ENCODE peak calls at places on chromosomes 6 and 20, in five cellular contexts. G is ovary, M is stomach, E is HepG2, A is transverse colon. X is an unnamed sample.

GRCh38 chr20:53547664-53548239 is 45.9 kb downstream of the ZNF217 start:
- DNase-seq in G (peak), M (peak), E (peak), A (peak), X (no peak)

GRCh38 chr6:133309579-133309978 is 68.4 kb downstream of the EYA4 start:
- DNase-seq in G (no peak), M (no peak), E (no peak), A (no peak), X (no peak)

GRCh38 chr20:1844723-1845523 is 50.3 kb upstream of the SIRPA start:
- DNase-seq in G (peak), M (peak), E (no peak), A (peak), X (no peak)

GRCh38 chr20:46013826-46014516 is 5.3 kb downstream of the MMP9 start:
- DNase-seq in G (peak), M (peak), E (peak), A (peak), X (no peak)

GRCh38 chr20:59850018-59850641 is 83.3 kb downstream of the SYCP2 start:
- DNase-seq in G (no peak), M (no peak), E (peak), A (no peak), X (no peak)

GRCh38 chr6:168186438-168186837 is 107.4 kb upstream of the FRMD1 start:
- DNase-seq in G (no peak), M (no peak), E (no peak), A (no peak), X (no peak)

GRCh38 chr20:10505320-10506226 is 70.5 kb downstream of the SLX4IP start:
- DNase-seq in G (no peak), M (no peak), E (no peak), A (peak), X (no peak)

GRCh38 chr20:1626528-1627192 is 6.9 kb upstream of the SIRPB1 start:
- DNase-seq in G (no peak), M (no peak), E (no peak), A (no peak), X (no peak)

GRCh38 chr6:111176038-111176762 is 88.9 kb downstream of the SLC16A10 start:
- DNase-seq in G (no peak), M (no peak), E (peak), A (no peak), X (no peak)

GRCh38 chr20:1813101-1813529 is 82.1 kb upstream of the SIRPA start:
- DNase-seq in G (peak), M (peak), E (peak), A (peak), X (no peak)

GRCh38 chr6:148343028-148343374 is 363 bp downstream of the SASH1 start:
- DNase-seq in G (peak), M (no peak), E (no peak), A (no peak), X (no peak)

GRCh38 chr20:56222945-56223344 is 25.6 kb upstream of the MC3R start:
- DNase-seq in G (no peak), M (no peak), E (no peak), A (no peak), X (no peak)

GRCh38 chr6:50062051-50062450 is 12.3 kb upstream of the DEFB112 start:
- DNase-seq in G (no peak), M (no peak), E (peak), A (no peak), X (no peak)

GRCh38 chr6:142416179-142416578 is 114.4 kb downstream of the ADGRG6 start:
- DNase-seq in G (no peak), M (no peak), E (no peak), A (no peak), X (no peak)

GRCh38 chr20:10519361-10520048 is 84.4 kb downstream of the SLX4IP start:
- DNase-seq in G (no peak), M (no peak), E (no peak), A (no peak), X (no peak)

GRCh38 chr20:2741463-2741862 is 48.9 kb downstream of the EBF4 start:
- DNase-seq in G (no peak), M (no peak), E (no peak), A (no peak), X (no peak)

GRCh38 chr6:122400121-122400450 is 634 bp downstream of the HSF2 start:
- DNase-seq in G (no peak), M (no peak), E (peak), A (no peak), X (peak)

GRCh38 chr6:30836431-30836866 is 47.9 kb upstream of the DDR1 start:
- DNase-seq in G (peak), M (no peak), E (no peak), A (no peak), X (no peak)

GRCh38 chr6:89970609-89971337 is 76.5 kb downstream of the GJA10 start:
- DNase-seq in G (peak), M (peak), E (peak), A (no peak), X (no peak)

GRCh38 chr6:163432300-163432699 is 17.8 kb downstream of the QKI start:
- DNase-seq in G (no peak), M (no peak), E (no peak), A (no peak), X (no peak)

GRCh38 chr6:5752282-5752681 is 254.4 kb downstream of the NRN1 start:
- DNase-seq in G (no peak), M (no peak), E (no peak), A (no peak), X (no peak)

GRCh38 chr6:144578385-144579350 is 293.5 kb downstream of the UTRN start:
- DNase-seq in G (no peak), M (no peak), E (peak), A (no peak), X (no peak)

GRCh38 chr6:30981942-30982772 is 1.4 kb upstream of the MUC21 start:
- DNase-seq in G (peak), M (peak), E (peak), A (no peak), X (no peak)

GRCh38 chr20:23049933-23050838 is 714 bp upstream of the THBD start:
- DNase-seq in G (peak), M (peak), E (no peak), A (no peak), X (peak)

GRCh38 chr20:43662943-43663655 is 3.8 kb upstream of the MYBL2 start:
- DNase-seq in G (no peak), M (no peak), E (no peak), A (peak), X (no peak)

GRCh38 chr20:58309607-58310290 is at the start of gene RAB22A:
- DNase-seq in G (peak), M (peak), E (peak), A (peak), X (peak)

GRCh38 chr20:58308290-58308679 is 1.2 kb upstream of the RAB22A start:
- DNase-seq in G (no peak), M (no peak), E (no peak), A (no peak), X (no peak)

GRCh38 chr20:58307270-58307669 is 2.2 kb upstream of the RAB22A start:
- DNase-seq in G (no peak), M (no peak), E (no peak), A (no peak), X (no peak)

GRCh38 chr20:58310291-58310782 is 822 bp downstream of the RAB22A start:
- DNase-seq in G (no peak), M (no peak), E (peak), A (no peak), X (no peak)

GRCh38 chr20:58308680-58309527 is 611 bp upstream of the RAB22A start:
- DNase-seq in G (peak), M (no peak), E (no peak), A (peak), X (peak)
- TF ChIP-seq POLR2A in G (no peak), M (no peak), E (no peak), A (peak), X (no peak)

GRCh38 chr20:50649587-50649986 is 41.8 kb downstream of the RIPOR3 start:
- DNase-seq in G (no peak), M (no peak), E (no peak), A (no peak), X (no peak)

GRCh38 chr20:50642288-50642803 is 49.0 kb downstream of the RIPOR3 start:
- DNase-seq in G (no peak), M (no peak), E (no peak), A (no peak), X (no peak)

GRCh38 chr20:50646483-50646996 is 44.8 kb downstream of the RIPOR3 start:
- DNase-seq in G (no peak), M (no peak), E (no peak), A (no peak), X (no peak)

GRCh38 chr20:50648651-50649050 is 42.7 kb downstream of the RIPOR3 start:
- DNase-seq in G (no peak), M (no peak), E (no peak), A (no peak), X (no peak)

GRCh38 chr20:50645253-50646068 is 45.9 kb downstream of the RIPOR3 start:
- DNase-seq in G (peak), M (peak), E (peak), A (peak), X (no peak)
- TF ChIP-seq EP300 in G (no peak), M (no peak), E (no peak), A (no peak), X (no peak)

GRCh38 chr6:41942045-41942851 is 640 bp upstream of the CCND3 start:
- DNase-seq in G (no peak), M (no peak), E (no peak), A (no peak), X (no peak)
- TF ChIP-seq POLR2A in G (no peak), M (no peak), E (no peak), A (no peak), X (no peak)

GRCh38 chr6:106508836-106509235 is 120.5 kb downstream of the RTN4IP1 start:
- DNase-seq in G (no peak), M (no peak), E (no peak), A (no peak), X (no peak)
- TF ChIP-seq EP300 in G (no peak), M (no peak), E (no peak), A (no peak), X (no peak)

DNA sequence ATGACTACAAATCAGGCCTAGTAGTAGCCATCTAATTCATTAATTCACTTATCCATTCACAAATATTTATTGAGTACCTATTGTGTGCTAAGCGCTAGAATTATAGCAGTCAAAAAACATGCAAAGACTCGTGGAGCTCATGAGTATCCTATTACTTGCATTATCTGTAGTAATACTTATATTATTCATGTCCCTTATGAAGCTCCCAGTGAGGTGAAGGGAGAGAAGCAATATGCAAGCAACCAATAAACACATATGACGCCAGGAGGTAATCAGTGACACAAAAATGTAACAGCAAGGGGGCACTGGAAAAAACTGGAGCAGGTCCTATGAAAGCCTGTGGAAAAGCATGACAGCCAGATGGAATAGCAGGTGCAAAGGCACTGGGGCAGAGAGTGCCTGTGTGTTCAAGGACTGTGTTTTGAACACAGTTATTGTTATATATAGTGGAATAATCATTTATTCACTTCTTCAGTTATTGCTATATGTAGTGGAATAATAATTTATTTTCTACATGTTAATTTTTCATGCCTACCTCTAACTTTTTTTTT is 109.5 kb downstream of the KIF13A start:
- DNase-seq in G (no peak), M (no peak), E (no peak), A (no peak), X (no peak)
- TF ChIP-seq POLR2A in G (no peak), M (no peak), E (no peak), A (no peak), X (no peak)

GRCh38 chr6:65075705-65076104 is 631.3 kb downstream of the EYS start:
- DNase-seq in G (no peak), M (no peak), E (no peak), A (no peak), X (no peak)

GRCh38 chr6:65072500-65072899 is 634.5 kb downstream of the EYS start:
- DNase-seq in G (no peak), M (no peak), E (no peak), A (no peak), X (no peak)

DNA sequence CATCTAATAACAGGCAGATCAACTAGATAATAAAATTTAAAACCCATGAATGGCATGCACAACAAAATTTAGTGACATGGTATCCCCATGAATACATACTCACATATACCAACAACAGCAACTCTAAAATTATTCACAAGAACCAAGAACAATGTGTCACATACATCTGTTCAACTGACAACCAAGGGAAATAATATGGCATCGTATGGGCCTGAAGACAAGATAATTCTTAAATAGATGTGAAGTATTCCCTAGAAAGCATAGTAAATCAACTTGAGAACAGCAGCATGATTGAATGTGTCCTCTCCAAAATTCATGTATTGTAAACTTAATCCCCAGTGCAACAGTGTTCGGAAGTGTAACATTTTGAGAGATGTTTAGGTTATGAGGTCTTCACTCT is 635.5 kb downstream of the EYS start:
- DNase-seq in G (no peak), M (no peak), E (no peak), A (no peak), X (no peak)
- TF ChIP-seq EP300 in G (no peak), M (no peak), E (no peak), A (no peak), X (no peak)